ENCODE peak calls at places on chromosomes 12 and 14, in six cellular contexts. Q is sigmoid colon, H is HepG2, N is suprapubic skin, R is H1, F is SK-N-SH. S is an unnamed sample.

GRCh38 chr12:128969480-128970055 is 116.3 kb downstream of the GLT1D1 start:
- DNase-seq in Q (no peak), H (no peak), N (no peak), R (peak), F (peak), S (peak)

GRCh38 chr14:89684139-89684538 is 267.1 kb upstream of the FOXN3 start:
- DNase-seq in Q (no peak), H (no peak), N (no peak), R (no peak), F (no peak), S (no peak)

GRCh38 chr12:108734200-108734906 is 3.0 kb upstream of the CORO1C start:
- DNase-seq in Q (no peak), H (peak), N (no peak), R (no peak), F (no peak), S (peak)

GRCh38 chr12:16553457-16553856 is 52.5 kb downstream of the LMO3 start:
- DNase-seq in Q (no peak), H (no peak), N (no peak), R (no peak), F (no peak), S (no peak)

GRCh38 chr12:94049718-94050117 is 98.7 kb upstream of the PLXNC1 start:
- DNase-seq in Q (no peak), H (no peak), N (no peak), R (no peak), F (peak), S (no peak)

GRCh38 chr12:74547249-74547648 is 9.6 kb downstream of the ATXN7L3B start:
- DNase-seq in Q (no peak), H (no peak), N (no peak), R (no peak), F (no peak), S (no peak)

GRCh38 chr14:25041898-25042297 is 8.0 kb downstream of the STXBP6 start:
- DNase-seq in Q (no peak), H (no peak), N (no peak), R (no peak), F (no peak), S (no peak)

GRCh38 chr12:115251727-115252126 is 567.8 kb upstream of the TBX3 start:
- DNase-seq in Q (no peak), H (no peak), N (no peak), R (no peak), F (no peak), S (no peak)

GRCh38 chr12:79939728-79940306 is 4.9 kb upstream of the PPP1R12A start:
- DNase-seq in Q (no peak), H (no peak), N (no peak), R (no peak), F (no peak), S (no peak)

GRCh38 chr12:29807125-29807524 is 23.4 kb upstream of the TMTC1 start:
- DNase-seq in Q (no peak), H (peak), N (no peak), R (no peak), F (no peak), S (no peak)

GRCh38 chr12:124720019-124720686 is 143.5 kb downstream of the SCARB1 start:
- DNase-seq in Q (no peak), H (no peak), N (no peak), R (no peak), F (no peak), S (no peak)

GRCh38 chr12:29545102-29545467 is 47.6 kb upstream of the OVCH1 start:
- DNase-seq in Q (no peak), H (no peak), N (no peak), R (no peak), F (no peak), S (no peak)

GRCh38 chr14:95061317-95062093 is 95.8 kb downstream of the DICER1 start:
- DNase-seq in Q (peak), H (no peak), N (no peak), R (no peak), F (no peak), S (no peak)

GRCh38 chr12:70154960-70155589 is 88.2 kb upstream of the CNOT2 start:
- DNase-seq in Q (no peak), H (no peak), N (no peak), R (no peak), F (no peak), S (no peak)

GRCh38 chr12:126139355-126139754 is 1074.1 kb downstream of the AACS start:
- DNase-seq in Q (no peak), H (no peak), N (no peak), R (no peak), F (no peak), S (no peak)

GRCh38 chr14:100900837-100901390 is 2.6 kb downstream of the RTL1 start:
- DNase-seq in Q (peak), H (peak), N (peak), R (peak), F (peak), S (peak)

GRCh38 chr14:104732931-104733681 is 9.1 kb downstream of the ADSS1 start:
- DNase-seq in Q (no peak), H (no peak), N (no peak), R (no peak), F (no peak), S (peak)

GRCh38 chr14:51609987-51610283 is 41.8 kb upstream of the FRMD6 start:
- DNase-seq in Q (no peak), H (no peak), N (no peak), R (no peak), F (no peak), S (peak)

GRCh38 chr12:49776413-49776812 is 35.1 kb downstream of the TMBIM6 start:
- DNase-seq in Q (peak), H (peak), N (peak), R (peak), F (peak), S (peak)

GRCh38 chr12:95385646-95386045 is 88.3 kb upstream of the METAP2 start:
- DNase-seq in Q (no peak), H (no peak), N (no peak), R (no peak), F (no peak), S (no peak)

GRCh38 chr12:68495666-68496065 is 115.0 kb upstream of the RAP1B start:
- DNase-seq in Q (no peak), H (no peak), N (no peak), R (no peak), F (no peak), S (no peak)

GRCh38 chr12:16389594-16389993 is 42.1 kb downstream of the MGST1 start:
- DNase-seq in Q (no peak), H (no peak), N (no peak), R (no peak), F (no peak), S (no peak)

GRCh38 chr12:106753526-106753925 is 21.0 kb upstream of the RIC8B start:
- DNase-seq in Q (no peak), H (no peak), N (no peak), R (no peak), F (no peak), S (peak)

GRCh38 chr12:124532331-124532750 is 35.1 kb downstream of the NCOR2 start:
- DNase-seq in Q (no peak), H (no peak), N (peak), R (no peak), F (peak), S (no peak)

GRCh38 chr14:43914041-43914693 is 592.9 kb downstream of the FSCB start:
- DNase-seq in Q (no peak), H (no peak), N (no peak), R (no peak), F (no peak), S (no peak)

GRCh38 chr14:102071283-102071998 is 15.4 kb downstream of the HSP90AA1 start:
- DNase-seq in Q (no peak), H (peak), N (no peak), R (no peak), F (no peak), S (no peak)

GRCh38 chr12:131836714-131837397 is 8.7 kb downstream of the MMP17 start:
- DNase-seq in Q (peak), H (no peak), N (peak), R (no peak), F (no peak), S (no peak)

GRCh38 chr12:45966486-45966885 is 23.9 kb downstream of the SCAF11 start:
- DNase-seq in Q (no peak), H (peak), N (no peak), R (no peak), F (no peak), S (no peak)

GRCh38 chr12:57460457-57461325 is 1.1 kb downstream of the GLI1 start:
- DNase-seq in Q (no peak), H (no peak), N (no peak), R (peak), F (peak), S (no peak)

GRCh38 chr12:8032242-8033152 is at the start of gene FOXJ2:
- DNase-seq in Q (peak), H (peak), N (peak), R (peak), F (peak), S (peak)

GRCh38 chr14:69592923-69593677 is 18.3 kb upstream of the SUSD6 start:
- DNase-seq in Q (peak), H (no peak), N (no peak), R (no peak), F (no peak), S (no peak)
- TF ChIP-seq POLR2AphosphoS5 in Q (no peak), H (no peak), N (no peak), R (no peak), F (no peak), S (no peak)

GRCh38 chr12:52874573-52875435 is 26.0 kb upstream of the KRT78 start:
- DNase-seq in Q (no peak), H (no peak), N (no peak), R (no peak), F (no peak), S (no peak)

GRCh38 chr12:52873513-52873831 is 24.7 kb upstream of the KRT78 start:
- DNase-seq in Q (no peak), H (no peak), N (no peak), R (no peak), F (no peak), S (no peak)

GRCh38 chr12:52876371-52876770 is 27.6 kb upstream of the KRT78 start:
- DNase-seq in Q (no peak), H (no peak), N (peak), R (no peak), F (no peak), S (peak)

GRCh38 chr12:52872644-52873384 is 24.0 kb upstream of the KRT78 start:
- DNase-seq in Q (no peak), H (no peak), N (no peak), R (no peak), F (no peak), S (peak)

DNA sequence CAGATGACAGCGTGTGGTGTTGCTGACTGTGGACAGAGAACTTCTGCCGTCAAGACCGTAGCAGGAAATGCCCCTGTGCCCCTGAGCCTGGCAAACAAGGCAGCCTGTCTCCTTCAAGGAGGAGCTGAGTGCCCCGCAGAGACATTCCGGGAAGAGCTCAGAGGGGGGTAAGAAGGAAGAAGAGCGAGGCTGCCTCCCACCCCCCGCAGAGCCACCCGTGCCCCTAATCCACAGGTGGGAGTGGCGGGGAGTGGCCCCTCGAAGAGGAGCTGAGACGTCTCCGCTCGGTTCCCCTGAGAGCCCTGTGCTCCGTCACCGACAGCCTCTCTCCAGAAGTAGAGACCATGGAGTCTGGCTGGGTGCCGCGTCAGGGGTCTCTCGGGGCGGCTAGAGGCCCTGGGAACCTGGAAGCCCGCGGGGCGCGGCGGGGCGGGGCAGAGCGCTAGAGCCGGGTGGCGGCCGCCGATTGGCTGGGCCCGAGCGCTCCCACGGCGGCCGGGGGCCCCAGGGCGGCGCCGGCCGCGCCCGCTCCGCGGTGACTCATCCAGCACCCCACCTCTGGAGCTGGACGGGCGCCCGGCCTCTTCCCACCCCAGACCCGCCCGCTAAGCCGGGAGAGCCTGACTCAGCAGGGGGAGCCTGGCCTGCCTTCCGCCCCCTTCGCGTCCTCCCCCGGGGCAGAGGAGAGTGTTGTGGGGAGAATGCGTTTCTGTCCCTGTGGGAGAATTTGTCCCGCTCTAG is 25.2 kb upstream of the KRT78 start:
- DNase-seq in Q (peak), H (peak), N (peak), R (peak), F (peak), S (peak)
- TF ChIP-seq EP300 in Q (no peak), H (no peak), N (no peak), R (no peak), F (no peak), S (no peak)

GRCh38 chr14:68476212-68476964 is 316.5 kb downstream of the ZFP36L1 start:
- DNase-seq in Q (peak), H (peak), N (peak), R (peak), F (no peak), S (peak)

GRCh38 chr14:68476965-68477455 is 315.9 kb downstream of the ZFP36L1 start:
- DNase-seq in Q (no peak), H (no peak), N (no peak), R (peak), F (no peak), S (no peak)

GRCh38 chr14:68482018-68482417 is 310.8 kb downstream of the ZFP36L1 start:
- DNase-seq in Q (no peak), H (no peak), N (no peak), R (no peak), F (no peak), S (no peak)

GRCh38 chr14:68475802-68476201 is 317.1 kb downstream of the ZFP36L1 start:
- DNase-seq in Q (no peak), H (no peak), N (no peak), R (no peak), F (no peak), S (no peak)

GRCh38 chr14:68479247-68479646 is 313.6 kb downstream of the ZFP36L1 start:
- DNase-seq in Q (no peak), H (no peak), N (no peak), R (no peak), F (no peak), S (no peak)
- H3K27ac ChIP-seq in Q (no peak), H (no peak), N (no peak), R (no peak), F (no peak), S (no peak)

GRCh38 chr14:23056257-23056955 is 914 bp downstream of the CDH24 start:
- DNase-seq in Q (peak), H (peak), N (no peak), R (peak), F (peak), S (peak)

GRCh38 chr14:23060536-23061260 is 3.4 kb upstream of the CDH24 start:
- DNase-seq in Q (no peak), H (no peak), N (peak), R (no peak), F (no peak), S (no peak)

GRCh38 chr14:23056956-23057756 is at the start of gene CDH24:
- DNase-seq in Q (peak), H (no peak), N (no peak), R (peak), F (peak), S (peak)

GRCh38 chr14:23057757-23058653 is 685 bp upstream of the CDH24 start:
- DNase-seq in Q (peak), H (peak), N (peak), R (peak), F (peak), S (peak)

DNA sequence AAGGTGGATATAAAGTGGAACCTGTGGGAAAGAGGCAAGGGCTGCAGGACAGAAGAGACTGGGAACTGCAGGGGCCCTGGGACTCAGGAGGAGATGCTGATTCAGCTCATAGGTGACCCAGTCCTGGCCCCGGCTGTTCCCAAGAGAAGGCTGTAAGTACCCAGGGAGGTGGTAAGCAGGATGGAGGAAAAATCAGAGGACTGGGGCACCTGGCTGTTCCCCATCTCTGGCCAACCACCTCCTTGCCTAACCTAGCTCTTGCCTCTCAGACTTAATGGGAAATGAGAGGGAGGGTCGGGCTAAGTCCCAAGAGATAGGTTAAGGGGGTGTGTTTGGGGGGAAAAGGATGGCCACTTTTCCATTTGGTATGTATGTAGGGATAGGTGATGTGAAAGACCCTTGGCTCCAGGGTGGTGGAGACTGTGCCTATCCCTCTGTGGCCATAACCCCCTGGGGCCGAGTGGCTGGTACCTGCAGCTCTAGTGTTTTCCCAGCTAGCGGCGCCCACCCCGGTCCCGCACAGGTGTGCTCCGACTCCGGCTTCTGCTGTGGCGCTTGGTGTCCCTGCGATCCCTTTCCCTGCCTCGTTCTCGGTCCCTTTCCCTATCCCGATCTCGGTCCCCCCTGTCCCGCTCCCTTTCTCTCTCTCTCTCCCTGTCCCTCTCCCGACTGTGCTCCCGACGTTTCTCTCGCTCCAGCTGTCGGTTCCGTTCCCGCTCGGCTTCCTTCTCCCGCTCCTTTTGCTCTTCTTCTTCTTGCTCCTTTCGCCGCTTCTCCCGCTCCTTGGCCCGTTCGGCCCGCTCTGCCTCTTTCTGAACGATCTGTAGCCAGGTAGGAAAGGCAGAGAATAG is 1.6 kb upstream of the CDH24 start:
- DNase-seq in Q (no peak), H (no peak), N (no peak), R (no peak), F (no peak), S (no peak)
- TF ChIP-seq POLR2AphosphoS5 in Q (no peak), H (peak), N (no peak), R (no peak), F (no peak), S (no peak)

GRCh38 chr14:91409991-91410401 is 7.6 kb downstream of the CCDC88C start:
- DNase-seq in Q (peak), H (no peak), N (no peak), R (no peak), F (no peak), S (no peak)
- TF ChIP-seq EP300 in Q (no peak), H (no peak), N (no peak), R (no peak), F (no peak), S (no peak)

GRCh38 chr14:99554184-99554583 is 49.8 kb downstream of the CCDC85C start:
- DNase-seq in Q (no peak), H (no peak), N (no peak), R (no peak), F (no peak), S (no peak)
- H3K27ac ChIP-seq in Q (peak), H (peak), N (peak), R (no peak), F (no peak), S (peak)

S was measured in transverse colon.